ENCODE peak calls at places on chromosome 22, in nine cellular contexts. H is body of pancreas, T is left lung, G is T-cell, N is ELR, P is dermis blood vessel endothelial cell, C is erythroblast, I is NCI-H1092 treated with DMSO at 0.1 percent for 48 hours, A is Caki2. J is an unnamed sample.

GRCh38 chr22:36180038-36180880 is 19.7 kb upstream of the APOL3 start:
- DNase-seq in H (peak; percentile 88), T (peak; percentile 81), G (peak; percentile 76), N (peak; percentile 70), P (peak; percentile 88), C (peak; percentile 88), I (peak; percentile 19), A (peak; percentile 19), J (peak; percentile 95)

GRCh38 chr22:36362819-36363377 is 24.9 kb downstream of the MYH9 start:
- DNase-seq in H (peak; percentile 18), T (no peak), G (no peak), N (peak; percentile 80), P (no peak), C (peak; percentile 79), I (no peak), A (no peak), J (no peak)

GRCh38 chr22:37492428-37493344 is 6.5 kb upstream of the MFNG start:
- DNase-seq in H (no peak), T (peak; percentile 47), G (peak; percentile 18), N (peak; percentile 71), P (peak; percentile 67), C (peak; percentile 54), I (no peak), A (peak; percentile 72), J (no peak)

GRCh38 chr22:42320463-42321416 is 50.3 kb upstream of the TCF20 start:
- DNase-seq in H (no peak), T (no peak), G (no peak), N (no peak), P (no peak), C (no peak), I (peak; percentile 64), A (no peak), J (no peak)

GRCh38 chr22:41619979-41620645 is 731 bp downstream of the DESI1 start:
- DNase-seq in H (peak; percentile 43), T (peak; percentile 41), G (peak; percentile 19), N (peak; percentile 57), P (peak; percentile 37), C (peak; percentile 70), I (peak; percentile 49), A (peak; percentile 50), J (peak; percentile 82)

GRCh38 chr22:35627267-35628041 is 10.3 kb upstream of the MB start:
- DNase-seq in H (peak; percentile 87), T (peak; percentile 86), G (no peak), N (peak; percentile 93), P (peak; percentile 85), C (peak; percentile 27), I (peak; percentile 71), A (peak; percentile 100), J (peak; percentile 87)

GRCh38 chr22:26798433-26799065 is 141.2 kb downstream of the MIAT start:
- DNase-seq in H (no peak), T (no peak), G (no peak), N (no peak), P (no peak), C (no peak), I (no peak), A (no peak), J (no peak)

GRCh38 chr22:40512426-40513136 is 123.9 kb downstream of the MRTFA start:
- DNase-seq in H (no peak), T (no peak), G (no peak), N (peak; percentile 94), P (no peak), C (no peak), I (no peak), A (peak; percentile 81), J (no peak)

GRCh38 chr22:50579752-50580151 is 1.5 kb upstream of the CPT1B start:
- DNase-seq in H (no peak), T (no peak), G (no peak), N (no peak), P (no peak), C (no peak), I (no peak), A (no peak), J (peak; percentile 19)

GRCh38 chr22:25448435-25449051 is 115.9 kb upstream of the GRK3 start:
- DNase-seq in H (no peak), T (no peak), G (no peak), N (peak; percentile 41), P (peak; percentile 31), C (peak; percentile 68), I (peak; percentile 9), A (peak; percentile 16), J (no peak)

GRCh38 chr22:31243339-31244043 is 31.4 kb downstream of the LIMK2 start:
- DNase-seq in H (no peak), T (no peak), G (no peak), N (peak; percentile 44), P (peak; percentile 85), C (no peak), I (no peak), A (peak; percentile 20), J (no peak)

GRCh38 chr22:47213571-47214230 is 451.3 kb downstream of the TBC1D22A start:
- DNase-seq in H (no peak), T (peak; percentile 28), G (no peak), N (no peak), P (peak; percentile 39), C (peak; percentile 51), I (no peak), A (no peak), J (no peak)

GRCh38 chr22:38412435-38413084 is 42.4 kb downstream of the KCNJ4 start:
- DNase-seq in H (peak; percentile 40), T (no peak), G (no peak), N (no peak), P (peak; percentile 9), C (peak; percentile 49), I (no peak), A (no peak), J (no peak)

GRCh38 chr22:39313258-39314001 is 6.0 kb downstream of the RPL3 start:
- DNase-seq in H (no peak), T (no peak), G (no peak), N (no peak), P (no peak), C (no peak), I (no peak), A (no peak), J (peak; percentile 67)

GRCh38 chr22:40995821-40996220 is 44.6 kb downstream of the RBX1 start:
- DNase-seq in H (no peak), T (no peak), G (no peak), N (no peak), P (no peak), C (no peak), I (no peak), A (no peak), J (no peak)

GRCh38 chr22:29334696-29335344 is 19.3 kb upstream of the RASL10A start:
- DNase-seq in H (no peak), T (no peak), G (no peak), N (no peak), P (no peak), C (no peak), I (no peak), A (no peak), J (no peak)

GRCh38 chr22:49607821-49608220 is 219.9 kb downstream of the BRD1 start:
- DNase-seq in H (no peak), T (peak; percentile 20), G (no peak), N (no peak), P (no peak), C (no peak), I (no peak), A (no peak), J (no peak)

GRCh38 chr22:49291781-49292180 is 535.9 kb downstream of the BRD1 start:
- DNase-seq in H (no peak), T (peak; percentile 14), G (no peak), N (no peak), P (no peak), C (no peak), I (no peak), A (no peak), J (no peak)

GRCh38 chr22:24421428-24421931 is 5.9 kb upstream of the ADORA2A start:
- DNase-seq in H (no peak), T (no peak), G (peak; percentile 37), N (peak; percentile 44), P (peak; percentile 26), C (peak; percentile 25), I (peak; percentile 10), A (no peak), J (no peak)

GRCh38 chr22:25154686-25154999 is 45.0 kb upstream of the CRYBB3 start:
- DNase-seq in H (no peak), T (no peak), G (no peak), N (no peak), P (no peak), C (no peak), I (no peak), A (no peak), J (no peak)

GRCh38 chr22:43310311-43310710 is 32.9 kb downstream of the SCUBE1 start:
- DNase-seq in H (no peak), T (no peak), G (no peak), N (no peak), P (no peak), C (peak; percentile 28), I (no peak), A (no peak), J (peak; percentile 24)

GRCh38 chr22:48719978-48720661 is 1107.6 kb downstream of the BRD1 start:
- DNase-seq in H (no peak), T (no peak), G (no peak), N (no peak), P (no peak), C (peak; percentile 11), I (no peak), A (no peak), J (peak; percentile 15)

GRCh38 chr22:27726726-27727449 is 74.7 kb downstream of the MN1 start:
- DNase-seq in H (no peak), T (peak; percentile 72), G (no peak), N (peak; percentile 72), P (peak; percentile 73), C (peak; percentile 92), I (no peak), A (peak; percentile 100), J (peak; percentile 84)

GRCh38 chr22:37426532-37427127 is 649 bp downstream of the ELFN2 start:
- DNase-seq in H (no peak), T (no peak), G (no peak), N (no peak), P (no peak), C (no peak), I (no peak), A (no peak), J (no peak)

GRCh38 chr22:44583854-44584253 is 85.8 kb upstream of the RTL6 start:
- DNase-seq in H (no peak), T (peak; percentile 22), G (no peak), N (no peak), P (no peak), C (no peak), I (no peak), A (no peak), J (peak; percentile 62)

GRCh38 chr22:23518381-23519187 is 61.5 kb downstream of the IGLL1 start:
- DNase-seq in H (no peak), T (no peak), G (no peak), N (no peak), P (no peak), C (no peak), I (peak; percentile 58), A (peak; percentile 66), J (no peak)

GRCh38 chr22:25111579-25112517 is 87.8 kb upstream of the CRYBB3 start:
- DNase-seq in H (peak; percentile 59), T (peak; percentile 80), G (no peak), N (no peak), P (peak; percentile 50), C (no peak), I (no peak), A (no peak), J (peak; percentile 85)

GRCh38 chr22:37266581-37267127 is 15.7 kb upstream of the CYTH4 start:
- DNase-seq in H (no peak), T (no peak), G (no peak), N (no peak), P (no peak), C (no peak), I (no peak), A (no peak), J (peak; percentile 55)

GRCh38 chr22:30196141-30196866 is 50.3 kb downstream of the LIF start:
- DNase-seq in H (peak; percentile 66), T (peak; percentile 84), G (no peak), N (peak; percentile 100), P (peak; percentile 92), C (peak; percentile 64), I (peak; percentile 86), A (peak; percentile 100), J (peak; percentile 90)

GRCh38 chr22:22709719-22710445 is 65.5 kb downstream of the GGTLC2 start:
- DNase-seq in H (peak; percentile 57), T (no peak), G (no peak), N (no peak), P (peak; percentile 15), C (peak; percentile 26), I (no peak), A (no peak), J (no peak)

GRCh38 chr22:36739185-36739584 is 35.6 kb upstream of the CACNG2 start:
- DNase-seq in H (no peak), T (no peak), G (no peak), N (no peak), P (no peak), C (no peak), I (no peak), A (no peak), J (no peak)